ENCODE peak calls at places on chromosomes 4 and X, in five cellular contexts. Y, B, G, A and J are unnamed samples.

GRCh38 chr4:24880171-24880570 is 32.7 kb downstream of the CCDC149 start:
- DNase-seq in Y (peak; percentile 64), B (no peak), G (no peak), A (no peak), J (no peak)

GRCh38 chr4:182240161-182241130 is 2.8 kb upstream of the TENM3 start:
- DNase-seq in Y (peak; percentile 67), B (no peak), G (no peak), A (peak; percentile 12), J (peak; percentile 32)

GRCh38 chrX:22912598-22912997 is 87.2 kb upstream of the DDX53 start:
- DNase-seq in Y (no peak), B (no peak), G (no peak), A (no peak), J (no peak)

GRCh38 chrX:116318672-116319071 is 117.7 kb upstream of the SLC6A14 start:
- DNase-seq in Y (peak; percentile 54), B (peak; percentile 27), G (no peak), A (peak; percentile 77), J (no peak)

GRCh38 chrX:46953597-46953996 is 41.4 kb downstream of the JADE3 start:
- DNase-seq in Y (no peak), B (no peak), G (no peak), A (peak; percentile 18), J (peak; percentile 47)

GRCh38 chr4:128322986-128323385 is 35.4 kb upstream of the PGRMC2 start:
- DNase-seq in Y (peak; percentile 84), B (no peak), G (no peak), A (peak; percentile 89), J (no peak)

GRCh38 chrX:32137525-32137924 is 1065.7 kb upstream of the FTHL17 start:
- DNase-seq in Y (peak; percentile 1), B (no peak), G (no peak), A (peak; percentile 2), J (no peak)

GRCh38 chrX:12446342-12447075 is 308.2 kb downstream of the FRMPD4 start:
- DNase-seq in Y (peak; percentile 84), B (no peak), G (no peak), A (peak; percentile 10), J (no peak)

GRCh38 chr4:92121099-92121498 is 182.7 kb upstream of the GRID2 start:
- DNase-seq in Y (peak; percentile 3), B (peak; percentile 28), G (no peak), A (no peak), J (no peak)